ENCODE peak calls at places on chromosomes 6 and 20, in seven cellular contexts. One of them, this sample, is unnamed.

GRCh38 chr20:9789136-9789535 is 49.7 kb downstream of the PAK5 start:
- DNase-seq in ELR: no peak
- DNase-seq in posterior cingulate gyrus: no peak
- DNase-seq in neural crest cell: no peak
- DNase-seq in mucosa of descending colon: no peak
- DNase-seq in amygdala: no peak
- DNase-seq in colonic mucosa: no peak
- DNase-seq in this sample: no peak

GRCh38 chr6:106527979-106528378 is 101.3 kb downstream of the RTN4IP1 start:
- DNase-seq in amygdala: no peak
- DNase-seq in neural crest cell: no peak
- DNase-seq in ELR: peak; percentile 97
- DNase-seq in colonic mucosa: no peak
- DNase-seq in posterior cingulate gyrus: no peak
- DNase-seq in mucosa of descending colon: no peak
- DNase-seq in this sample: no peak

GRCh38 chr6:36656441-36656840 is 22.1 kb upstream of the CDKN1A start:
- DNase-seq in amygdala: no peak
- DNase-seq in posterior cingulate gyrus: no peak
- DNase-seq in neural crest cell: no peak
- DNase-seq in ELR: no peak
- DNase-seq in colonic mucosa: no peak
- DNase-seq in mucosa of descending colon: no peak
- DNase-seq in this sample: no peak

GRCh38 chr20:15842872-15843271 is 730.4 kb downstream of the KIF16B start:
- DNase-seq in amygdala: no peak
- DNase-seq in neural crest cell: no peak
- DNase-seq in colonic mucosa: no peak
- DNase-seq in ELR: no peak
- DNase-seq in posterior cingulate gyrus: no peak
- DNase-seq in mucosa of descending colon: no peak
- DNase-seq in this sample: no peak

GRCh38 chr20:11676618-11677289 is 240.9 kb upstream of the BTBD3 start:
- DNase-seq in ELR: peak; percentile 62
- DNase-seq in mucosa of descending colon: no peak
- DNase-seq in amygdala: no peak
- DNase-seq in colonic mucosa: peak; percentile 50
- DNase-seq in neural crest cell: peak; percentile 75
- DNase-seq in posterior cingulate gyrus: no peak
- DNase-seq in this sample: peak; percentile 0

GRCh38 chr20:58640446-58640845 is 10.6 kb upstream of the STX16 start:
- DNase-seq in neural crest cell: no peak
- DNase-seq in mucosa of descending colon: no peak
- DNase-seq in ELR: peak; percentile 92
- DNase-seq in colonic mucosa: no peak
- DNase-seq in posterior cingulate gyrus: no peak
- DNase-seq in amygdala: no peak
- DNase-seq in this sample: no peak

GRCh38 chr6:34586327-34587040 is 30.4 kb upstream of the SPDEF start:
- DNase-seq in amygdala: no peak
- DNase-seq in posterior cingulate gyrus: no peak
- DNase-seq in neural crest cell: no peak
- DNase-seq in mucosa of descending colon: no peak
- DNase-seq in ELR: no peak
- DNase-seq in colonic mucosa: no peak
- DNase-seq in this sample: no peak

GRCh38 chr6:7938562-7939185 is 28.1 kb upstream of the TXNDC5 start:
- DNase-seq in mucosa of descending colon: no peak
- DNase-seq in amygdala: no peak
- DNase-seq in posterior cingulate gyrus: no peak
- DNase-seq in neural crest cell: no peak
- DNase-seq in colonic mucosa: no peak
- DNase-seq in ELR: no peak
- DNase-seq in this sample: no peak

This sample was measured in NK-92 treated with Interleukin-12 subunit alpha and Interleukin-12 subunit beta, amount 100 ng/mL, for 24 hours.